ENCODE peak calls at places on chromosomes 6 and 20, in ten cellular contexts. F, M, V, D, H, P, S, I, C and A are unnamed samples.

GRCh38 chr6:70371454-70372105 is 41.7 kb upstream of the FAM135A start:
- DNase-seq in V (peak; percentile 79), I (no peak), C (no peak), D (peak; percentile 31), M (no peak), S (peak; percentile 67), P (no peak), F (no peak), H (no peak), A (peak; percentile 88)

GRCh38 chr20:50410343-50410742 is 99.8 kb upstream of the PTPN1 start:
- DNase-seq in P (no peak), H (no peak), V (no peak), I (no peak), D (no peak), C (no peak), F (no peak), S (no peak), M (no peak), A (no peak)

GRCh38 chr6:17705428-17705777 is 1.3 kb downstream of the NUP153 start:
- DNase-seq in V (peak; percentile 83), P (peak; percentile 49), D (no peak), F (no peak), M (peak; percentile 78), C (peak; percentile 64), H (no peak), S (peak; percentile 59), I (peak; percentile 17), A (peak; percentile 62)

GRCh38 chr20:48898210-48898609 is 23.3 kb upstream of the ARFGEF2 start:
- DNase-seq in S (no peak), H (no peak), M (peak; percentile 1), F (no peak), C (no peak), V (peak; percentile 17), I (no peak), D (no peak), P (no peak), A (peak; percentile 52)

GRCh38 chr6:127464881-127465459 is 5.8 kb upstream of the KIAA0408 start:
- DNase-seq in V (peak; percentile 84), F (peak; percentile 58), M (peak; percentile 81), I (peak; percentile 62), D (no peak), H (peak; percentile 73), C (peak; percentile 57), S (peak; percentile 43), P (peak; percentile 76), A (peak; percentile 71)

GRCh38 chr20:41329435-41330342 is 10.9 kb upstream of the LPIN3 start:
- DNase-seq in M (peak; percentile 94), F (peak; percentile 82), S (peak; percentile 95), D (peak; percentile 99), C (peak; percentile 81), P (peak; percentile 67), V (peak; percentile 93), I (peak; percentile 33), H (peak; percentile 75), A (peak; percentile 95)

GRCh38 chr6:98847767-98848538 is 13.6 kb downstream of the POU3F2 start:
- DNase-seq in F (no peak), V (peak; percentile 14), D (no peak), M (peak; percentile 62), I (no peak), P (no peak), H (peak; percentile 64), S (no peak), C (no peak), A (no peak)

GRCh38 chr6:26743941-26744699 is 84.6 kb upstream of the ZNF322 start:
- DNase-seq in P (no peak), I (no peak), V (no peak), M (no peak), F (no peak), C (no peak), S (no peak), H (no peak), D (no peak), A (peak; percentile 18)

GRCh38 chr6:136846046-136846445 is 23.7 kb downstream of the PEX7 start:
- DNase-seq in M (no peak), C (no peak), I (peak; percentile 37), D (no peak), F (no peak), V (peak; percentile 83), H (no peak), P (no peak), S (peak; percentile 29), A (peak; percentile 75)

GRCh38 chr6:111686249-111686997 is 80.7 kb upstream of the TRAF3IP2 start:
- DNase-seq in C (no peak), S (no peak), D (no peak), I (no peak), F (no peak), V (no peak), H (no peak), P (no peak), M (no peak), A (no peak)

GRCh38 chr6:130574146-130574545 is 208.3 kb downstream of the TMEM200A start:
- DNase-seq in I (no peak), F (no peak), S (no peak), V (no peak), C (no peak), H (no peak), D (no peak), P (no peak), M (no peak), A (no peak)

GRCh38 chr6:44868905-44869304 is 459.2 kb upstream of the RUNX2 start:
- DNase-seq in I (no peak), F (no peak), C (no peak), H (no peak), S (no peak), V (no peak), D (no peak), P (no peak), M (no peak), A (no peak)

DNA sequence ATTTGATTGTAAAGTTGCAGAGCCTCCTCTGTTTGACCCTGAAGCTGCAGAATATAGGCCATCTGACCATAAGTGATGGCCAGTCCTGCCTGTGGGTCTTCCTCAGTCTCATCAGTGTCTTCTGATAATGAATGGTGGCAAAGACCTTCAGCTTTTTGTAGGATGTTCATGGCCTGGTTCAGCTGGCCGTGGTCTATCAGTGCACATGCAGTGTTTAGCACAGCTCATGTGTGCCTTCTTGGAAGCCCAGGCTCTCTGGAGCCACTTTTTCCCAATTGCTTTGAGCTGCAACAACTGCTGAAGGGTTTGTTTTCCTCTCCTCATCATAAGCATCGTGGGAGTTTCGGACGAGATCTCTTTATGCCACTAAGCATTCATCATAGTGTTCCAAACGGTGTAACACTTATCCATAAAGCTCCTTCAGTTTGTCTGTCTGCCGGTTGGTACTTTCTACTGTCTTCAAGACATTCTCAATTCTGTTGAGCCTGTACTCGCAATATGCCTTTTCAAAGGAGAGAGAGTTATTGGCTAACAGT is 70.1 kb upstream of the TULP4 start:
- DNase-seq in I (no peak), D (no peak), C (no peak), V (no peak), P (no peak), F (no peak), S (no peak), H (no peak), M (no peak), A (no peak)
- H3K4me3 ChIP-seq in I (no peak overlapping the region), D (no peak overlapping the region), C (no peak overlapping the region), V (no peak overlapping the region), P (no peak overlapping the region), F (no peak overlapping the region), S (no peak overlapping the region), H (no peak overlapping the region), M (no peak overlapping the region), A (no peak overlapping the region)

DNA sequence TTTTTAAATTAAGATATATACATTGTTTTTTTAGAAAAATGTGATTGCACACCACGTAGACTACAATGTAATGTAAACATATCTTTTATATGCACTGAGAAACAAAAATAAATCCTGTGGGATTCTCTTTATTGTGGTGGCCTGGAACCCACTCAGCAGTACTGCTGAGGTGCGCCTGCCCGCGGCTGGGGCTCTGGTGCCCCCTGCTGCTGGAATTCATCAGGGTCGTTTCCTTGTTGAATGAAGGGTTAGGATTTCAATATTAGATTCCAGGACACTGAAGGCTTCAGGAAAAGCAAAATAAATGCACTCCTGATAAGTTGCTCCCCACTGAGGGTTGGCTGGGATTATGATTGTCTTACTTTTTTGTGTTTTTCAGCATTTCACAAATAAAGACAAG is 175.8 kb upstream of the GGTLC1 start:
- DNase-seq in S (peak; percentile 11), M (no peak), H (no peak), I (no peak), P (no peak), D (no peak), F (no peak), C (no peak), V (peak; percentile 20), A (peak; percentile 38)
- TF ChIP-seq CTCF in S (peak; percentile 3), M (no peak), H (peak; percentile 35), I (no peak), P (no peak), D (peak; percentile 60), F (no peak), C (peak; percentile 40), V (peak; percentile 45), A (peak; percentile 58)

DNA sequence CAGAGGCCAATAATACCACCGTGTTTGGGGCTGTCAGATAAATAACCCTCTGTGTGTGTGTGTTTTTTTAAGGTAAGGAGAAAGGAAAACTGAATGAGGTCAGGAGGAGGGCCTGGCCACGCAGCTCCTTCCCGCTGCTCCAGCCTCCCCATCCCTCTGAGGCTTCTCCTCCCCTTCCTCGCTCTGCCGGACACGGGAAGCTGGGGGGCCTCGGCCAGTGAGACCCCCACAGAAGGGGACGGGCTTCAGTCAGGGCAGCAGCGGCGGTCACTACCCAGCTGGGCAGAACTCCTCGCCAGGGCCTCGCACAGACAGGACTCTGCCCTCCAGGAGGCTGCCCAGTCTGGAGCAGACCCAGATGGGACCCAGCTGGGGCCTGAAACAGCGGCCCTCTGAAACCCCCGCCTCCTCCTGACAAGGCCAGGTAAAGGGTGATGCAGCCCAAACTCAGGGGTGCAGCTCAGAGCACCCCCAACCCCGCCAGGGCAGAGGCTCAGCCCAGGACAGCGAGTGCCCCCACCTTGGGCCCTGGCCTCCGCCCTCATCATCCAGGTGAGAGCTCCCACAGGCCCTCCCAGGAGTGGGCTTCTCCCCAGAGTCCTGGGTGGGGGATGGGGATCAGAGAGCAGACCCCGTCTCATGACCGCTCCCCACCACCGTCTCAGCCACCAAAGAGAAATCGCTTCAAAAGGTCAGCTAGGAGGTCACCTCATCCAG is 2.3 kb downstream of the EEF1A2 start:
- DNase-seq in C (no peak), M (no peak), H (peak; percentile 65), V (no peak), F (no peak), I (no peak), P (no peak), S (no peak), D (no peak), A (no peak)
- H3K4me3 ChIP-seq in C (peak overlapping the region; percentile 92), M (peak overlapping the region; percentile 42), H (peak overlapping the region; percentile 33), V (peak overlapping the region; percentile 23), F (no peak overlapping the region), I (no peak overlapping the region), P (no peak overlapping the region), S (no peak overlapping the region), D (no peak overlapping the region), A (peak overlapping the region; percentile 15)

DNA sequence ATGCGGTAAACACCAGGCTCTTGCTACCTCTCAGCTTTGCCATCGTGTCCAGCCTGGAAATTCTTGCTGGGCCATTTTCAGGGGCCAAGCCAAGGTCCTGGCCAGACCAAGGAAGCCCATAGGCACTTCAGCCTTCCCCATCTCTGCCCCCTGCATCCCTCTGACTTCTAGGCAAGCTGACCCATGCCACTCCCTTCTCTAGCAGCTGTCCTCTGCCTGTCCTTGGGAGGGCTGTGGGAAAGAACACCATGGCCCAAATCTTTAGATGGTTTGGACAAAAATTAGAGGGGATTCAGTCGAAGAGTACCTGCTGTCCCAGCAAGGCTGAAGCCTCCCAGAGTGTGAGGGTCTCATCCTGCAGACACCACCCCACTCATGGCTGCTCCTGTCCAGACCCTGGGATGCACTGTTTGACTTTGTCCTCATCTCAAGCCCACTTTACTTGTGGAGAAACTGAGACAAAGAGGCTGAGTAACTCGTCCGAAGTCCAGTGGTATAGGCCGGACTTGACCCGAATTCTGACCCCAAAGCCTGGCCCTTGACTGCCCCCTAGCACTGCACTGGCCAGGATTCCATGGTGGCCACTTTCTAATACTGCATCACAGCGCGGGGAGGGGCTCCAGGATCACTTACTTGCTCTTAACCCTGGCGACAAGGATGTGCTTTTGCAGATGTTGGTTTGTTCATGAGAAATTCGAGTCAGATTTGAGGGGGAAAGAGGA is 22.4 kb upstream of the STX16 start:
- DNase-seq in V (no peak), H (no peak), I (no peak), P (no peak), S (no peak), D (no peak), M (no peak), F (no peak), C (no peak), A (no peak)
- TF ChIP-seq CTCF in V (no peak), H (no peak), I (no peak), P (no peak), S (no peak), D (no peak), M (no peak), F (no peak), C (no peak), A (no peak)